ENCODE peak calls at places on chromosomes 6 and 20, in nine cellular contexts. C is tibial artery, L is uterus, G is heart right ventricle, A is adrenal gland, U is hepatocyte, Z is PC-3, N is lower lobe of right lung, O is tibial nerve. S is an unnamed sample.

GRCh38 chr6:84575264-84575663 is 189.1 kb downstream of the TBX18 start:
- DNase-seq in C (no peak), A (no peak), G (no peak), L (no peak), Z (peak; percentile 37), N (no peak), O (no peak), U (no peak), S (no peak)

GRCh38 chr6:6623553-6623952 is 35.0 kb downstream of the LY86 start:
- DNase-seq in L (no peak), O (no peak), Z (no peak), G (no peak), U (no peak), N (no peak), C (no peak), A (no peak), S (no peak)

GRCh38 chr6:4714961-4715501 is 61.2 kb upstream of the CDYL start:
- DNase-seq in N (no peak), A (no peak), U (peak; percentile 12), L (no peak), G (no peak), Z (peak; percentile 65), O (no peak), C (no peak), S (no peak)

GRCh38 chr20:45283529-45284065 is 23.0 kb upstream of the RBPJL start:
- DNase-seq in U (no peak), G (no peak), O (no peak), Z (peak; percentile 84), L (no peak), N (no peak), C (no peak), A (no peak), S (no peak)

GRCh38 chr6:42968126-42968701 is 7.7 kb downstream of the GNMT start:
- DNase-seq in U (no peak), O (no peak), C (no peak), G (no peak), Z (no peak), A (no peak), N (no peak), L (no peak), S (no peak)

GRCh38 chr6:11869656-11870340 is 91.2 kb upstream of the ADTRP start:
- DNase-seq in A (peak; percentile 73), Z (peak; percentile 71), G (peak; percentile 48), N (no peak), O (no peak), C (no peak), L (no peak), U (no peak), S (no peak)

GRCh38 chr6:105851181-105851580 is 235.0 kb upstream of the PRDM1 start:
- DNase-seq in G (no peak), C (no peak), Z (no peak), O (no peak), A (no peak), U (no peak), L (peak; percentile 22), N (no peak), S (no peak)

GRCh38 chr6:115832186-115832585 is 228.5 kb downstream of the FRK start:
- DNase-seq in N (no peak), U (no peak), Z (no peak), O (no peak), C (no peak), A (no peak), L (no peak), G (no peak), S (no peak)

GRCh38 chr20:48769111-48769879 is 58.5 kb downstream of the PREX1 start:
- DNase-seq in O (no peak), L (no peak), Z (no peak), U (no peak), N (peak; percentile 72), G (no peak), C (no peak), A (no peak), S (no peak)

GRCh38 chr6:121678245-121678644 is 242.8 kb downstream of the GJA1 start:
- DNase-seq in C (no peak), G (no peak), A (no peak), N (no peak), Z (no peak), L (no peak), U (no peak), O (no peak), S (no peak)

GRCh38 chr6:139323511-139324445 is 32.0 kb upstream of the TXLNB start:
- DNase-seq in L (peak; percentile 52), G (peak; percentile 38), O (peak; percentile 51), U (peak; percentile 51), N (peak; percentile 76), A (peak; percentile 87), Z (peak; percentile 84), C (peak; percentile 72), S (peak; percentile 76)

GRCh38 chr6:108989700-108990099 is 104.9 kb downstream of the SESN1 start:
- DNase-seq in C (no peak), G (no peak), O (no peak), A (no peak), L (no peak), Z (no peak), N (no peak), U (peak; percentile 37), S (no peak)

GRCh38 chr20:47681977-47682812 is 103.1 kb downstream of the SULF2 start:
- DNase-seq in Z (no peak), L (peak; percentile 79), A (peak; percentile 75), G (peak; percentile 76), O (no peak), C (no peak), U (peak; percentile 29), N (peak; percentile 61), S (no peak)

GRCh38 chr6:26270121-26270861 is 94.7 kb upstream of the BTN3A2 start:
- DNase-seq in C (no peak), O (no peak), G (no peak), N (no peak), A (no peak), L (no peak), Z (no peak), U (no peak), S (no peak)
- TF ChIP-seq CTCF in C (no peak), O (no peak), G (no peak), N (no peak), A (no peak), L (no peak), Z (no peak), U (no peak), S (no peak)

DNA sequence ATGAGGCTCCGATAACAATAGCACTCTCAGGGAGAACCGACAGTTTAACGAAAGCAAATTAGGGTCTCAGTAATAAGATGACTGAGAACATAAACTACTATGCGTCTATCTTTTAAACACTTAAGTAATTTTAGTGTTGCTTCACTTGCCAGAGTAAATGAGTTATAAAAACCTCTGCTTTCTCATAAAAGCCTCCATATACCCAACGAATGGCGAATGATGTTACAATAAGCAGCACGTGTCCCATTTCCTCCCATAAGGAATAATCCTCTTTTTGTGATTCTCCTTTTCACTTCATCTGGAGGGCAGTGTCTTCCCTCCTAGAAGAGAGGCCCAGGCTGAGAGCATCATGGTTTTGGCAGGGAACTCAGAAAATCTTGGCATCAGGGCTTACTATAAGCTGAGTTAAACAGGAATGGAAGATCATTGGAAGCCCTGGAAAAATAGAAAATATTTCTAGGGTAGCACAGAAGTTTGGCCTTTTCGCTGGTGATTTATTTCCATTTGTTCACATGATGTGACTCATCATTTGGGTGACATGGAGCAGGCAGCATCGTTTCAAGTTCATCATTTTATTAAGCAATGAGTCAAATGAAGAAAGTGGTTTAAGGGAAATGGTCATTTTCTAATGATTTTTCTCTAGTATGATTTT is 255.4 kb downstream of the ATXN1 start:
- DNase-seq in Z (peak; percentile 35), C (no peak), A (peak; percentile 63), G (no peak), N (no peak), L (peak; percentile 59), U (peak; percentile 59), O (no peak), S (no peak)
- H3K27ac ChIP-seq in Z (no peak overlapping the region), C (peak overlapping the region; percentile 22), A (no peak overlapping the region), G (no peak overlapping the region), N (no peak overlapping the region), L (peak overlapping the region; percentile 69), U (peak overlapping the region; percentile 69), O (peak overlapping the region; percentile 41), S (peak overlapping the region; percentile 34)

GRCh38 chr6:157032923-157033322 is 255.7 kb downstream of the ARID1B start:
- DNase-seq in G (no peak), U (no peak), L (no peak), O (no peak), N (no peak), A (no peak), Z (no peak), C (no peak), S (no peak)

GRCh38 chr6:157036245-157036681 is 259.1 kb downstream of the ARID1B start:
- DNase-seq in N (no peak), O (no peak), C (no peak), Z (peak; percentile 9), G (no peak), U (peak; percentile 50), A (no peak), L (no peak), S (no peak)

GRCh38 chr6:157035576-157035975 is 258.4 kb downstream of the ARID1B start:
- DNase-seq in G (no peak), N (no peak), O (no peak), A (no peak), Z (no peak), U (no peak), L (no peak), C (no peak), S (no peak)

GRCh38 chr6:157033428-157034140 is 256.4 kb downstream of the ARID1B start:
- DNase-seq in O (no peak), G (no peak), Z (peak; percentile 10), U (no peak), A (no peak), N (no peak), C (no peak), L (no peak), S (no peak)

GRCh38 chr6:157034433-157035230 is 257.5 kb downstream of the ARID1B start:
- DNase-seq in Z (peak; percentile 53), O (no peak), G (no peak), L (no peak), A (no peak), N (no peak), C (no peak), U (peak; percentile 50), S (no peak)
- H3K4me3 ChIP-seq in Z (peak overlapping the region; percentile 71), O (no peak overlapping the region), G (no peak overlapping the region), L (no peak overlapping the region), A (no peak overlapping the region), N (no peak overlapping the region), C (no peak overlapping the region), U (no peak overlapping the region), S (no peak overlapping the region)

GRCh38 chr20:62157387-62158087 is 14.0 kb downstream of the SS18L1 start:
- DNase-seq in A (no peak), U (no peak), O (no peak), L (no peak), C (no peak), G (no peak), Z (no peak), N (no peak), S (no peak)

GRCh38 chr20:62158088-62158400 is 14.5 kb downstream of the SS18L1 start:
- DNase-seq in L (no peak), A (no peak), N (no peak), G (no peak), U (no peak), C (no peak), O (no peak), Z (no peak), S (no peak)

GRCh38 chr20:62156254-62156556 is 12.6 kb downstream of the SS18L1 start:
- DNase-seq in L (no peak), N (no peak), U (no peak), G (no peak), C (no peak), A (no peak), Z (no peak), O (no peak), S (no peak)

GRCh38 chr20:62155428-62156253 is 12.1 kb downstream of the SS18L1 start:
- DNase-seq in A (no peak), Z (peak; percentile 98), N (no peak), O (no peak), C (no peak), L (no peak), G (no peak), U (no peak), S (no peak)

GRCh38 chr20:62156592-62157386 is 13.2 kb downstream of the SS18L1 start:
- DNase-seq in L (peak; percentile 64), N (peak; percentile 76), U (peak; percentile 82), O (no peak), A (peak; percentile 80), Z (peak; percentile 34), G (peak; percentile 71), C (no peak), S (no peak)
- TF ChIP-seq CTCF in L (peak; percentile 66), N (peak; percentile 66), U (peak; percentile 74), O (peak; percentile 59), A (peak; percentile 73), Z (peak; percentile 68), G (peak; percentile 75), C (peak; percentile 34), S (peak; percentile 32)

S was measured in coronary artery.